ENCODE peak calls at places on chromosomes 4 and X, in eight cellular contexts. P is ovary, T is right lobe of liver, G is tibial nerve, D is prostate gland, X is vagina, M is IMR-90, Y is adrenal gland. J is an unnamed sample.

GRCh38 chr4:109005523-109005922 is 242.7 kb upstream of the ETNPPL start:
- DNase-seq in P (no peak), T (no peak), G (no peak), D (no peak), X (no peak), M (peak; percentile 73), Y (no peak), J (no peak)

GRCh38 chr4:176387571-176387970 is 67.8 kb downstream of the SPCS3 start:
- DNase-seq in P (no peak), T (no peak), G (no peak), D (no peak), X (no peak), M (peak; percentile 62), Y (no peak), J (no peak)

GRCh38 chr4:5747746-5748365 is 36.9 kb downstream of the EVC start:
- DNase-seq in P (no peak), T (no peak), G (no peak), D (no peak), X (no peak), M (peak; percentile 99), Y (no peak), J (no peak)

GRCh38 chr4:85677286-85677685 is 202.3 kb downstream of the ARHGAP24 start:
- DNase-seq in P (no peak), T (no peak), G (no peak), D (no peak), X (no peak), M (no peak), Y (no peak), J (no peak)

GRCh38 chr4:187042251-187042650 is 318.6 kb upstream of the FAT1 start:
- DNase-seq in P (no peak), T (no peak), G (no peak), D (no peak), X (no peak), M (no peak), Y (no peak), J (no peak)

GRCh38 chr4:151276787-151277557 is at the start of gene PRSS48:
- DNase-seq in P (peak; percentile 46), T (peak; percentile 52), G (no peak), D (peak; percentile 22), X (no peak), M (peak; percentile 32), Y (peak; percentile 73), J (no peak)

GRCh38 chrX:129875669-129876068 is 30.3 kb upstream of the UTP14A start:
- DNase-seq in P (no peak), T (no peak), G (no peak), D (no peak), X (no peak), M (peak; percentile 76), Y (no peak), J (no peak)

GRCh38 chr4:140811429-140811828 is 55.2 kb upstream of the TBC1D9 start:
- DNase-seq in P (no peak), T (no peak), G (no peak), D (no peak), X (no peak), M (no peak), Y (no peak), J (no peak)

GRCh38 chr4:3514806-3515421 is 17.3 kb downstream of the LRPAP1 start:
- DNase-seq in P (no peak), T (no peak), G (no peak), D (no peak), X (no peak), M (no peak), Y (no peak), J (peak; percentile 72)

GRCh38 chr4:10197952-10198351 is 81.4 kb upstream of the WDR1 start:
- DNase-seq in P (no peak), T (no peak), G (no peak), D (no peak), X (no peak), M (no peak), Y (no peak), J (no peak)

GRCh38 chrX:10126834-10127233 is 29.9 kb upstream of the CLCN4 start:
- DNase-seq in P (no peak), T (no peak), G (no peak), D (no peak), X (no peak), M (no peak), Y (no peak), J (no peak)

GRCh38 chr4:164357957-164358356 is 396.0 kb upstream of the SMIM31 start:
- DNase-seq in P (no peak), T (no peak), G (no peak), D (no peak), X (no peak), M (peak; percentile 4), Y (no peak), J (no peak)

GRCh38 chr4:56728512-56728911 is 47.4 kb upstream of the HOPX start:
- DNase-seq in P (peak; percentile 23), T (no peak), G (no peak), D (peak; percentile 93), X (no peak), M (peak; percentile 92), Y (peak; percentile 77), J (no peak)

GRCh38 chr4:133513891-133514290 is 364.8 kb downstream of the PCDH10 start:
- DNase-seq in P (no peak), T (no peak), G (no peak), D (no peak), X (no peak), M (no peak), Y (no peak), J (no peak)

GRCh38 chr4:81919238-81919637 is 447.5 kb upstream of the RASGEF1B start:
- DNase-seq in P (no peak), T (no peak), G (no peak), D (no peak), X (no peak), M (peak; percentile 1), Y (no peak), J (no peak)

GRCh38 chrX:54786972-54787371 is 11.1 kb downstream of the ITIH6 start:
- DNase-seq in P (no peak), T (no peak), G (no peak), D (no peak), X (no peak), M (no peak), Y (no peak), J (no peak)

GRCh38 chr4:183323295-183323694 is 1.1 kb upstream of the CLDN24 start:
- DNase-seq in P (no peak), T (no peak), G (no peak), D (no peak), X (no peak), M (no peak), Y (no peak), J (no peak)

GRCh38 chr4:7324651-7325121 is 110.0 kb downstream of the PSAPL1 start:
- DNase-seq in P (no peak), T (no peak), G (no peak), D (no peak), X (no peak), M (no peak), Y (no peak), J (peak; percentile 70)

GRCh38 chr4:167616471-167616870 is 382.2 kb upstream of the SPOCK3 start:
- DNase-seq in P (no peak), T (no peak), G (no peak), D (no peak), X (no peak), M (no peak), Y (no peak), J (no peak)

GRCh38 chr4:101199507-101200285 is 147.6 kb downstream of the PPP3CA start:
- DNase-seq in P (no peak), T (no peak), G (no peak), D (no peak), X (no peak), M (peak; percentile 83), Y (no peak), J (no peak)

GRCh38 chrX:149982310-149982709 is 44.0 kb upstream of the EOLA2 start:
- DNase-seq in P (no peak), T (no peak), G (no peak), D (no peak), X (no peak), M (no peak), Y (peak; percentile 1), J (no peak)

DNA sequence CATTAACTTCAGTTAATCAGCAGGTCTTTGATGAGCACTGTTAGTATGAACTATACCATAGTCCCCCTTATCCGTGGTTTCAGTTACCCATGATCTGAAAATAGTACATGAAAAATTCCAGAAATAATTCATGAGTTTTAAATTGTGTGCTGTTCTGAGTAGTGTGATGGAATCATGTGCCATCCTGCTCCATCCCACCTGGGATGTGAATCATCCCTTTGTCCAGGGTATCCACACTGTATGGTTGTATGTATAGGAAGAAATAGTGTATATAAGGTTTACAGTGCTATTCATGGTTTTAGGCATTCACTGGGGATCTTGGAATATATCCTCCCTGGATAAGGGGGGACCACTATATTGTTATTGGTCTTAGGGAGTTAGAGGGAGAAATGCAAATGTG is 24.5 kb downstream of the ARHGAP10 start:
- DNase-seq in P (no peak), T (no peak), G (no peak), D (no peak), X (no peak), M (no peak), Y (no peak), J (no peak)
- H3K4me1 ChIP-seq in P (peaks cover 24% of the 10 kb centered on the region), T (no peaks in the 10 kb centered on the region), G (peaks cover 49% of the 10 kb centered on the region), D (no peaks in the 10 kb centered on the region), X (peaks cover 26% of the 10 kb centered on the region), M (peaks cover 24% of the 10 kb centered on the region), Y (peaks cover 24% of the 10 kb centered on the region), J (no peaks in the 10 kb centered on the region)

GRCh38 chr4:172018358-172018757 is 205.2 kb downstream of the GALNTL6 start:
- DNase-seq in P (no peak), T (no peak), G (no peak), D (no peak), X (no peak), M (no peak), Y (no peak), J (no peak)
- TF ChIP-seq POLR2A in P (no peak), T (no peak), G (no peak), D (no peak), X (no peak), M (no peak), Y (no peak), J (no peak)

GRCh38 chr4:16025268-16025667 is 58.6 kb downstream of the PROM1 start:
- DNase-seq in P (no peak), T (no peak), G (no peak), D (no peak), X (no peak), M (no peak), Y (no peak), J (no peak)
- H3K4me1 ChIP-seq in P (no peaks in the 10 kb centered on the region), T (peaks cover 16% of the 10 kb centered on the region), G (peaks cover 22% of the 10 kb centered on the region), D (no peaks in the 10 kb centered on the region), X (no peaks in the 10 kb centered on the region), M (no peaks in the 10 kb centered on the region), Y (peaks cover 6% of the 10 kb centered on the region), J (peaks cover 3% of the 10 kb centered on the region)

DNA sequence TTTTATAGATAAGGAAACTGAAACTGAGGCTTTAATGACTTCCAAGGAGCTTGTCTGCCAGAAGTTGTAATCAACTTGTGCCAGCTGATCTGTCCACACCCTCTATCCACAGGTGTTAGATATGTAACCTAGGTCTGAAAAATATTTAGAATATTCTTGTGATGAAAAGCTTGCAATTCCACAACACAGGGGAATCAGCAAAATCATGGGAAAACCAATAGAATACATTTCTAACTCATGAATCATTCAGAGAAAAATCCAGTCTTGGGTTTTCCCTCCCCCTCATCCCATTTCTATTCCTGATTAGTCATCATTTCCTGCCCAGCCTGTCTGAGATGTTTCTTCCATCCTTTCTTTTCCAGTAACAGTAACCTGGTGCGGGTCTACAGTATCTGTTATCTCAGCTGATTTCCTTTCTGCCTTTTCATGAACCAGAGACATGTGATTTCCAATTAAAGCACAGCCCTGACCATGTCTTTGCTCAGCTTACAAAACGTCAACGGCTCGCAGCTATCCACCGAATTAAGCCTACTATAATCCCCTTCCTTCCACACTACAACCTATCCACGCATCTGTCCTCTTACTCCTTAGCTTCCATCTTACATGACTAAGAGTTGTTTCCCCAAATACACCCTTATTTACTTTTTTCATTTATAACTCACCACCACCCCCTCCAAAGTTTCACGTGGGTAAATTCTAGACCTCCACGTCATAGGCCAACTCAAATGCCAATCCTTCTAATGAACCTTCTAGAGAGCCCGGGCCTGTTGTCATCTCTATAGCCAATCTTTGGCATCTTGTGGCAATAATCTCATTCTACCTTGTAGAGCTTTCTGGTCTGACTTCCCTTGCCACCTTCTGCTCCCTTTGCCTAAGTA is 951 bp upstream of the NOCT start:
- DNase-seq in P (peak; percentile 37), T (no peak), G (no peak), D (no peak), X (no peak), M (peak; percentile 94), Y (peak; percentile 43), J (no peak)
- TF ChIP-seq POLR2A in P (no peak), T (no peak), G (no peak), D (no peak), X (no peak), M (no peak), Y (no peak), J (no peak)